ENCODE peak calls at places on chromosomes 16 and 17, in six cellular contexts. O is mesendoderm, K is K562, E is GM23248, M is IMR-90, Y is fibroblast of lung. N is an unnamed sample.

GRCh38 chr16:5432166-5432565 is 334.6 kb upstream of the EEF2KMT start:
- DNase-seq in K (no peak), M (no peak), O (no peak), Y (no peak), E (no peak), N (no peak)

GRCh38 chr16:50709061-50709695 is 15.8 kb downstream of the NOD2 start:
- DNase-seq in E (no peak), O (no peak), K (no peak), M (no peak), Y (no peak), N (no peak)

GRCh38 chr17:77354721-77355455 is 214.1 kb downstream of the SEC14L1 start:
- DNase-seq in O (no peak), E (peak; percentile 100), Y (peak; percentile 94), M (peak; percentile 98), K (no peak), N (peak; percentile 77)

GRCh38 chr16:48374255-48374654 is 11.0 kb downstream of the SIAH1 start:
- DNase-seq in Y (no peak), M (no peak), E (no peak), O (no peak), K (no peak), N (no peak)

GRCh38 chr16:30368122-30368791 is 2.0 kb downstream of the TBC1D10B start:
- DNase-seq in Y (peak; percentile 45), O (no peak), E (peak; percentile 87), M (peak; percentile 59), K (peak; percentile 60), N (peak; percentile 81)

GRCh38 chr17:75642221-75643032 is 9.2 kb downstream of the SMIM5 start:
- DNase-seq in O (no peak), M (no peak), Y (no peak), K (peak; percentile 78), E (no peak), N (no peak)

GRCh38 chr16:72467157-72467759 is 295.3 kb upstream of the PMFBP1 start:
- DNase-seq in O (peak; percentile 81), M (peak; percentile 60), E (peak; percentile 72), Y (peak; percentile 58), K (peak; percentile 30), N (peak; percentile 78)

GRCh38 chr16:27326738-27327585 is 13.2 kb downstream of the IL4R start:
- DNase-seq in M (peak; percentile 97), Y (peak; percentile 94), E (peak; percentile 99), K (no peak), O (peak; percentile 99), N (peak; percentile 96)

GRCh38 chr16:55465077-55465896 is 13.7 kb upstream of the MMP2 start:
- DNase-seq in E (peak; percentile 86), M (peak; percentile 79), O (peak; percentile 91), Y (peak; percentile 64), K (peak; percentile 89), N (peak; percentile 95)

GRCh38 chr16:72168365-72168764 is 3.6 kb downstream of the PMFBP1 start:
- DNase-seq in K (no peak), E (no peak), M (no peak), O (no peak), Y (no peak), N (no peak)

GRCh38 chr16:57661510-57661909 is 6.6 kb upstream of the ADGRG3 start:
- DNase-seq in E (no peak), M (no peak), Y (no peak), O (no peak), K (no peak), N (no peak)

GRCh38 chr16:66660422-66661209 is 35.9 kb downstream of the CMTM4 start:
- DNase-seq in M (peak; percentile 84), O (peak; percentile 81), Y (peak; percentile 91), K (peak; percentile 92), E (peak; percentile 94), N (peak; percentile 91)

GRCh38 chr17:13541032-13541480 is 60.7 kb downstream of the HS3ST3A1 start:
- DNase-seq in O (no peak), M (peak; percentile 96), K (peak; percentile 49), E (peak; percentile 93), Y (peak; percentile 98), N (peak; percentile 96)

GRCh38 chr16:24980077-24980793 is 34.9 kb downstream of the ARHGAP17 start:
- DNase-seq in Y (peak; percentile 37), M (no peak), O (no peak), E (peak; percentile 29), K (no peak), N (no peak)

GRCh38 chr16:27520982-27521673 is 28.6 kb downstream of the GTF3C1 start:
- DNase-seq in K (no peak), M (peak; percentile 63), O (peak; percentile 7), Y (peak; percentile 56), E (no peak), N (no peak)

GRCh38 chr17:39923836-39924690 is 3.3 kb downstream of the ORMDL3 start:
- DNase-seq in Y (no peak), E (peak; percentile 67), K (no peak), O (peak; percentile 66), M (peak; percentile 49), N (no peak)

GRCh38 chr17:50290074-50290702 is 15.9 kb downstream of the TMEM92 start:
- DNase-seq in E (peak; percentile 99), K (peak; percentile 37), O (peak; percentile 74), M (peak; percentile 100), Y (peak; percentile 99), N (peak; percentile 96)

GRCh38 chr17:51860934-51861561 is 297.5 kb downstream of the CA10 start:
- DNase-seq in M (no peak), K (peak; percentile 19), E (peak; percentile 21), Y (no peak), O (peak; percentile 77), N (no peak)

GRCh38 chr17:43587647-43588046 is 41.5 kb upstream of the ETV4 start:
- DNase-seq in K (no peak), Y (no peak), M (no peak), E (no peak), O (no peak), N (no peak)

GRCh38 chr16:30982548-30983288 is 2.3 kb upstream of the HSD3B7 start:
- DNase-seq in M (no peak), K (no peak), E (peak; percentile 97), Y (no peak), O (no peak), N (no peak)

GRCh38 chr16:78065344-78065743 is 34.1 kb upstream of the WWOX start:
- DNase-seq in M (no peak), K (no peak), E (no peak), Y (peak; percentile 71), O (no peak), N (no peak)

GRCh38 chr17:48026503-48027321 is 10.9 kb downstream of the COPZ2 start:
- DNase-seq in M (peak; percentile 88), O (peak; percentile 95), E (peak; percentile 99), Y (peak; percentile 88), K (peak; percentile 93), N (peak; percentile 96)

GRCh38 chr17:83127431-83128160 is 48.2 kb downstream of the METRNL start:
- DNase-seq in M (no peak), Y (no peak), K (no peak), E (no peak), O (no peak), N (no peak)

GRCh38 chr16:83738926-83739503 is 68.8 kb upstream of the HSBP1 start:
- DNase-seq in M (peak; percentile 31), Y (peak; percentile 82), E (no peak), O (no peak), K (no peak), N (no peak)

GRCh38 chr17:21295036-21295952 is 10.8 kb downstream of the MAP2K3 start:
- DNase-seq in K (peak; percentile 7), O (peak; percentile 45), M (peak; percentile 59), E (peak; percentile 50), Y (no peak), N (no peak)

GRCh38 chr16:21554795-21555585 is 44.4 kb upstream of the METTL9 start:
- DNase-seq in O (peak; percentile 78), E (peak; percentile 96), M (peak; percentile 71), Y (peak; percentile 57), K (peak; percentile 93), N (peak; percentile 93)

GRCh38 chr17:39144414-39144813 is 7.0 kb downstream of the PLXDC1 start:
- DNase-seq in M (peak; percentile 94), O (no peak), Y (peak; percentile 94), K (no peak), E (peak; percentile 91), N (no peak)

GRCh38 chr17:27631409-27631755 is 394 bp downstream of the LGALS9 start:
- DNase-seq in M (no peak), E (no peak), O (no peak), K (no peak), Y (no peak), N (no peak)

GRCh38 chr17:2064980-2065785 is 10.3 kb downstream of the HIC1 start:
- DNase-seq in Y (peak; percentile 81), K (peak; percentile 60), E (peak; percentile 85), M (peak; percentile 68), O (peak; percentile 92), N (peak; percentile 48)

GRCh38 chr17:2068101-2068518 is 13.2 kb downstream of the HIC1 start:
- DNase-seq in K (no peak), O (no peak), E (peak; percentile 95), M (peak; percentile 90), Y (peak; percentile 98), N (peak; percentile 59)

GRCh38 chr17:2067048-2067452 is 12.1 kb downstream of the HIC1 start:
- DNase-seq in O (no peak), M (no peak), E (no peak), K (no peak), Y (no peak), N (no peak)

GRCh38 chr17:2068589-2069051 is 13.7 kb downstream of the HIC1 start:
- DNase-seq in K (no peak), O (no peak), Y (peak; percentile 92), E (peak; percentile 63), M (peak; percentile 90), N (no peak)

GRCh38 chr17:2067559-2067958 is 12.7 kb downstream of the HIC1 start:
- DNase-seq in O (no peak), E (peak; percentile 68), K (no peak), Y (peak; percentile 88), M (peak; percentile 56), N (no peak)
- H3K4me1 ChIP-seq in O (peaks cover 7% of the 10 kb centered on the region), E (peaks cover 66% of the 10 kb centered on the region), K (peaks cover 10% of the 10 kb centered on the region), Y (peaks cover 88% of the 10 kb centered on the region), M (peaks cover 76% of the 10 kb centered on the region), N (peaks cover 65% of the 10 kb centered on the region)

DNA sequence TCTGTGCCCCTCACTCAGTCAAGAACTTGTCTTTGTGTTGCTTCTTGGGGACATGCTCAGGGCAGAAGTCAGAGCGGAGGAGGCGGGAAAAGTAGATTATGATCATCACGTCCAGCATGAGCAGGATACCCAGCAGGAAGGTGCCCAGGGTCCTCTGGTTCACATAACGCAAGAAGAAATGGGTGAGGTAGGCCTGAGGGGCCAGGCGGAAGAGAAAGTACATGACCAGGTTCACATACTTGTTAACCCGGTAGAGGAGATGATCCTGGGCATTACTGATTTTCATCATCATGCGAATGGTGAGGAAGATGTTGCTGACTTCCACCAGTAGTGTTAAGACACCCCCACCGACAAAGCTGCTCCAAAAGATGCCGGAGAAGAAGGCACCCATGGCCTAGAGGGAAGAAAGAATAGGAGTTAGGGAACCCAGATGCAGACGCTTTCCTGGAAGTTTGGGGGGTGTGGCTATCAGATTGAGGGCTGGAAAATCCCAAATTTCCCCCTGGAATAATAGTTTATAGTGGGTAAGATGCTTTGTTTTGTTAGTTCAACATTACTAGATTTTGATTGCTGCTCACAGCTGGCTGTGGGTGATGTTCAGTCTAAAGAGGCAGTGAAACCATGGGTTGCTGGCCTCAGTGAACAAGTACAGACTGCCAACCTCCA is 1.4 kb downstream of the TLCD1 start:
- DNase-seq in K (peak; percentile 62), O (peak; percentile 37), Y (no peak), M (no peak), E (no peak), N (no peak)
- H3K9ac ChIP-seq in K (peak overlapping the region; percentile 96), O (peak overlapping the region; percentile 99), Y (no peak overlapping the region), M (no peak overlapping the region), E (peak overlapping the region; percentile 86), N (peak overlapping the region; percentile 95)

GRCh38 chr16:1457489-1458245 is 13.3 kb upstream of the CCDC154 start:
- DNase-seq in E (no peak), Y (no peak), M (no peak), O (no peak), K (no peak), N (no peak)
- H3K4me1 ChIP-seq in E (no peaks in the 10 kb centered on the region), Y (no peaks in the 10 kb centered on the region), M (no peaks in the 10 kb centered on the region), O (no peaks in the 10 kb centered on the region), K (peaks cover 10% of the 10 kb centered on the region), N (no peaks in the 10 kb centered on the region)

GRCh38 chr16:89562939-89563338 is 2.5 kb downstream of the RPL13 start:
- DNase-seq in O (no peak), K (no peak), Y (no peak), M (no peak), E (no peak), N (no peak)
- H3K9ac ChIP-seq in O (peak overlapping the region; percentile 97), K (peak overlapping the region; percentile 90), Y (no peak overlapping the region), M (no peak overlapping the region), E (peak overlapping the region; percentile 96), N (peak overlapping the region; percentile 99)